ENCODE peak calls at places on chromosomes 16 and 17, in five cellular contexts. Y, C, S, K and G are unnamed samples.
A peak's percentile ranks its signal among the peaks of the same experiment; 100 is the strongest.

GRCh38 chr16:4972938-4973587 is 14.9 kb downstream of the SEC14L5 start:
- DNase-seq in Y (no peak), S (no peak), C (no peak), K (no peak), G (no peak)

GRCh38 chr17:50501054-50501453 is 7.2 kb upstream of the MYCBPAP start:
- DNase-seq in K (no peak), Y (peak; percentile 42), S (peak; percentile 15), C (no peak), G (peak; percentile 36)

GRCh38 chr17:65220732-65221131 is 83.6 kb downstream of the RGS9 start:
- DNase-seq in K (no peak), C (no peak), S (no peak), Y (no peak), G (no peak)

GRCh38 chr17:60168654-60169053 is 18.9 kb downstream of the CA4 start:
- DNase-seq in K (no peak), C (no peak), Y (no peak), S (no peak), G (no peak)

GRCh38 chr16:5058476-5058875 is 7.3 kb downstream of the C16orf89 start:
- DNase-seq in S (peak; percentile 13), Y (peak; percentile 20), K (peak; percentile 52), C (no peak), G (no peak)

GRCh38 chr16:2826591-2827480 is 3.3 kb upstream of the ZG16B start:
- DNase-seq in Y (no peak), K (no peak), S (peak; percentile 39), C (no peak), G (no peak)

GRCh38 chr16:19746561-19746960 is 28.5 kb downstream of the IQCK start:
- DNase-seq in S (no peak), C (no peak), Y (peak; percentile 51), K (peak; percentile 23), G (no peak)

GRCh38 chr16:70767377-70768204 is 33.4 kb downstream of the VAC14 start:
- DNase-seq in C (no peak), K (no peak), S (no peak), Y (no peak), G (peak; percentile 13)

GRCh38 chr17:56826611-56827414 is 6.9 kb downstream of the C17orf67 start:
- DNase-seq in S (no peak), K (no peak), C (no peak), Y (peak; percentile 14), G (no peak)

GRCh38 chr16:71373073-71373472 is 14.6 kb downstream of the CALB2 start:
- DNase-seq in Y (no peak), K (no peak), C (peak; percentile 12), S (no peak), G (no peak)

GRCh38 chr16:66189951-66190350 is 176.5 kb upstream of the CDH5 start:
- DNase-seq in S (no peak), C (peak; percentile 92), K (no peak), Y (peak; percentile 15), G (no peak)

GRCh38 chr17:38958756-38959155 is 8.4 kb downstream of the FBXO47 start:
- DNase-seq in Y (no peak), C (peak; percentile 68), K (no peak), S (no peak), G (no peak)

GRCh38 chr16:77780378-77780837 is 8.0 kb upstream of the VAT1L start:
- DNase-seq in Y (peak; percentile 57), C (peak; percentile 98), K (no peak), S (no peak), G (no peak)

GRCh38 chr16:85390511-85391174 is 222.5 kb upstream of the GSE1 start:
- DNase-seq in K (peak; percentile 59), C (peak; percentile 95), S (peak; percentile 95), Y (no peak), G (peak; percentile 37)

GRCh38 chr16:85969591-85969990 is 70.6 kb downstream of the IRF8 start:
- DNase-seq in C (peak; percentile 2), Y (no peak), K (no peak), S (no peak), G (no peak)

GRCh38 chr16:58198739-58199411 is 969 bp upstream of the CSNK2A2 start:
- DNase-seq in C (no peak), Y (no peak), S (no peak), K (no peak), G (no peak)

GRCh38 chr17:1181769-1182137 is 2.0 kb upstream of the ABR start:
- DNase-seq in S (no peak), C (peak; percentile 86), K (no peak), Y (no peak), G (peak; percentile 32)

DNA sequence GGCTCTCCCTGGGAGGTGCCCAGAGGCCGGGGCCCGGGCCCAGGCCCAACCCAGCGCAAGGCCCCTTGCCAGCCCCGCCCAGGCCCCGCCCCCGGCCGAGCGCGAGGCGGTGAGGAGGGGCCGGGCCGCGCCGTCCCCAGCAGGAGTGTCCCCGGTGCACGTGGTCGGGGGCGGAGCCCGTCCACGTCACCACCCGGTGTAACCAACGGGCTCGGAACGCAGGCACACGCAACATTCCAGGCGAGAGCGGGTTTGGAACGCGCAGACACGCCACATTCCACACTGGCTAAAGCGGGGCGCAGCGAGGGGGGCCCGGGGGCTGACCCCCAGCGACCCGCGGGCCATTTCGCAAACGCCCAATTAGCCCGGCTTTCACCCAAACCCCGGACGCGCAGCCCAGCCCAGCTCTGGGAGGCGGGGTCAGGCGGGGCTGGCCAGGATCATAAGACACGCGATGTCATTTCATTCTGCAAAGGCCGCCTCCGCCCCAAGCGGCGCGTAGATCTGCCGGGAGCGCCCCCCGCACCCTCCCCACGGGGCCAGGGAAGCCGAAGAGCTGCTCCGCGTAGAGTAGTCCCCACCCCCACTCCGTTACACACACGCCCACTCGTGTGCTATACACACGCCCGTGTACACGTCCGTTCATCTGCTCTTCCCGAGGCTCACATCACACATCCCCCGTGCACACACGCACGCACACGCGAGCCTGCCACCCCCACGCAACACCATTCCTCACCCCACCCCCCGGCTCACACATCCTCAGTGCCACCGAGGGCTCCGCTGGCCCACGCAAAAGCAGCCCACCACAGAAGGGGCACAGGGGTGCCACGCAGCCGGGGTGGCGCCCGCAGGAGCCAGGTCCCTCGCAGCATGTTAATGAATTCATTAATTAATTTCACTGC is 1.0 kb downstream of the MNT start:
- DNase-seq in Y (peak; percentile 96), S (peak; percentile 98), C (peak; percentile 94), K (peak; percentile 96), G (peak; percentile 91)
- TF ChIP-seq POLR2A in Y (peak; percentile 75), S (peak; percentile 95), C (peak; percentile 89), K (peak; percentile 78), G (peak; percentile 26)

DNA sequence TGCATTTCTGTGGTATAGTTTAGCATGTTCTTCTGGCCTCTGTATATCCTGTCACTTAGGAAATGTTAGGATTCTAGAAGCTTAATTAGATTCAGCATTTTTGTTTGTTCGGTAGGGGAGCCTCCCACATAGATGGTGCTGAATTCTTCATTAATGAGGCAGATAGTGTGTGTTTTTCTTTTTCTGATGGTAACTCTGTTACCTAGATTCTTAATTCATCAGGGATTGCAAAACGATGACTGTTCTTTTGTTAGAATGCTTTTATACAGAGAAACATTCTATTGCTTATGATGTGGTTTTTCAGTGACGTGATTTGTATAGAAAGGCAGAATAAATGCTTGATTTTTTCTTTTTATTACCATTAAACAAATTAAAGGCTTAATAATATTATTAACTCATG is 19.0 kb downstream of the BANP start:
- DNase-seq in Y (no peak), C (peak; percentile 69), S (no peak), K (no peak), G (no peak)
- TF ChIP-seq POLR2A in Y (no peak), C (no peak), S (no peak), K (no peak), G (no peak)

GRCh38 chr17:82156284-82156925 is 56.2 kb downstream of the CCDC57 start:
- DNase-seq in C (no peak), Y (no peak), K (no peak), S (no peak), G (no peak)
- TF ChIP-seq POLR2A in C (no peak), Y (no peak), K (no peak), S (no peak), G (no peak)

DNA sequence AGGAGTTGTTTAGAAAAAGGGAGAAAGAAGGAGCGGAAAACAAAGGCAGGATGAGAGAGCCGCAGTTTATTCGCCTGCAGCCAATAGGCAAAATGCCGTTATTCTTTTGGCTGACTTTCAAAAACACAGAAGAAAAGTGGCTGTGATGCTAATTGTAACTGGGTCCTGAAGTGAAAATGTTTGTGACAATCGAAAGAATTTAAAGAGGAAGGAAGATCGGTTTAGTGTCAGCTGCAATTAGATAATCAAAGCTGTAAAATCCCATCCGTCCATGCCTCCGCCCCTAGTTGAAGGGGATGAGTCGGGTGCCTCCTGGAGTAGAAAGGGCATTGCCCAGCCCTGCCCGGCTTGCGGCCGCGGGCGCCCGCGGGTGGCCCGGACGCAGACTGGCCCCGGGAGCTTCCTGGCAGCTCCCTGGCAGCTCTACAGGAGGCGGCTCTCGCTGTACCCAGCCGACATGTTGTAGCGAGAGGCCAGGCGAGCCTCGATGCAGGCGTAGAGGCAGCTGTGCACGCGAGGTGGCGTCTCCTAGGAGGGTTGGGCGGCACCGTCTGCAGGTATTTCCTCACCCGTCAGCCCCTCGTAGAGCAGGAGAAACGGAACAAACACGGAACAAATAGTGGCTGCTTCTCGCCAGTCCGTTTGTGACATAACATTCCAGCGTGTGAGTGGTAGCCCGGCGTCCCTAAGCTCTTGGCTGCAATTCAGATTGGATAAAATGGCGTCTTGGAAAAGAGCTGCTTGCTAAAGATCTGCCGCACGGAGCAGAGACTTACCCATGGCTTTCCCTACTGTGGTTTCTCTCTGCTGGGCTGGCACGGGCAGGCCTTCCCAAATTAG is 82.3 kb downstream of the TNRC6C start:
- DNase-seq in Y (peak; percentile 85), C (peak; percentile 43), K (peak; percentile 50), S (peak; percentile 58), G (no peak)
- TF ChIP-seq POLR2A in Y (peak; percentile 92), C (no peak), K (peak; percentile 32), S (no peak), G (no peak)

GRCh38 chr16:75648265-75649076 is 898 bp downstream of the TERF2IP start:
- DNase-seq in Y (peak; percentile 83), S (peak; percentile 89), C (peak; percentile 65), K (peak; percentile 86), G (peak; percentile 85)
- TF ChIP-seq POLR2A in Y (peak; percentile 54), S (no peak), C (no peak), K (no peak), G (peak; percentile 43)

DNA sequence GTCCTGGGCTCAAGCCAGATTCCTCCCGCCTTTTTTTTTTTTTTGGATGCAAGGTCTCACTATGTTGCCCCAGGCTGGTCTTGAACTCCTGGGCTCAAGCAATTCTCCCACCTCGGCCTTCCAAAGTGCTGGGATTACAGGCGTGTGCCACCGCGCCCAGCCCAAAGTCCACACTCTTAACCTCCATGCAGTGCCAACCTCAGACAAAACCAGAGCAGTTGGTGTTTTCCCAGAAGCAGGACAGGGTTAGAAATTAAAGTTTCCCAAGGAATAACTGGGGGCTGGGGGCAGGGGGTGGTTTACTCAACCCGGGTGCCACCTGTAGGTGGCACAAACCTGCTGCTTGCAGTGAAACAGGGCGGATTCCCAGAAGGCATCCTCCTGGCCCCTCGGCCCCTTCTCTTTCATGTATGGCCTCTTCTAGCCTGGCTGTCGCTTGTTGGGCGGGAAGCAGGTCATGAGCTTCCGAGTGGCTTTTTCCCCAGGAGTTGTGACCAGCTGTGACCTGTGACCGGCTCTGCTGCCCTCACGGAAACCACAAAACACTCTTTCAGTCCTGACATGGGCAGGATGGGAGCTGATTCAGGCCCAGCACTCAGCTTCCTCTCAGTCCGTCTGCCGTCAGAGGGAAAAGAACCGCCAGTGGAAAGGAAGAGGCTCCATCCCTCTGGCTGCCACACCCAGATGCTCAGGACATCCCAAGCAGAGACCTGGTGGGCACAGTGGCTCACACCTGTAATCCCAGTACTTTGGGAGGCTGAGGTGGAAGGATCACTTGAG is 25.6 kb upstream of the USP7 start:
- DNase-seq in Y (no peak), S (peak; percentile 78), K (no peak), C (no peak), G (no peak)
- TF ChIP-seq POLR2A in Y (no peak), S (no peak), K (no peak), C (no peak), G (no peak)